ENCODE peak calls at places on chromosomes 16 and 17, in eight cellular contexts. One of them, this sample, is unnamed.

GRCh38 chr16:51665599-51665998 is 514.5 kb upstream of the SALL1 start:
- DNase-seq in pons: no peak
- DNase-seq in CD4-positive, alpha-beta T cell: no peak
- DNase-seq in lung: no peak
- DNase-seq in prostate gland: no peak
- DNase-seq in NCI-H460: no peak
- DNase-seq in Daoy: no peak
- DNase-seq in NCI-H1048: no peak
- DNase-seq in this sample: no peak

GRCh38 chr17:27879987-27880608 is 13.1 kb downstream of the LYRM9 start:
- DNase-seq in pons: peak; percentile 82
- DNase-seq in Daoy: peak; percentile 75
- DNase-seq in NCI-H1048: no peak
- DNase-seq in NCI-H460: peak; percentile 76
- DNase-seq in lung: peak; percentile 73
- DNase-seq in CD4-positive, alpha-beta T cell: peak; percentile 44
- DNase-seq in prostate gland: peak; percentile 55
- DNase-seq in this sample: no peak

GRCh38 chr17:81528384-81528650 is 140 bp downstream of the FSCN2 start:
- DNase-seq in Daoy: no peak
- DNase-seq in prostate gland: no peak
- DNase-seq in pons: no peak
- DNase-seq in lung: no peak
- DNase-seq in CD4-positive, alpha-beta T cell: no peak
- DNase-seq in NCI-H460: no peak
- DNase-seq in NCI-H1048: no peak
- DNase-seq in this sample: no peak

GRCh38 chr17:4786111-4786491 is at the start of gene VMO1:
- DNase-seq in CD4-positive, alpha-beta T cell: no peak
- DNase-seq in NCI-H460: no peak
- DNase-seq in lung: no peak
- DNase-seq in pons: no peak
- DNase-seq in prostate gland: no peak
- DNase-seq in Daoy: peak; percentile 58
- DNase-seq in NCI-H1048: no peak
- DNase-seq in this sample: no peak

GRCh38 chr17:39722965-39723848 is 7.1 kb downstream of the MIEN1 start:
- DNase-seq in prostate gland: no peak
- DNase-seq in Daoy: no peak
- DNase-seq in NCI-H1048: no peak
- DNase-seq in CD4-positive, alpha-beta T cell: no peak
- DNase-seq in pons: no peak
- DNase-seq in NCI-H460: no peak
- DNase-seq in lung: no peak
- DNase-seq in this sample: no peak

GRCh38 chr17:47935961-47936360 is 5.4 kb upstream of the PNPO start:
- DNase-seq in Daoy: peak; percentile 84
- DNase-seq in CD4-positive, alpha-beta T cell: no peak
- DNase-seq in NCI-H460: peak; percentile 25
- DNase-seq in lung: no peak
- DNase-seq in pons: no peak
- DNase-seq in NCI-H1048: no peak
- DNase-seq in prostate gland: no peak
- DNase-seq in this sample: no peak

GRCh38 chr16:86667035-86667434 is 88.7 kb downstream of the FOXL1 start:
- DNase-seq in NCI-H460: no peak
- DNase-seq in pons: no peak
- DNase-seq in CD4-positive, alpha-beta T cell: no peak
- DNase-seq in NCI-H1048: no peak
- DNase-seq in prostate gland: no peak
- DNase-seq in Daoy: no peak
- DNase-seq in lung: no peak
- DNase-seq in this sample: no peak

GRCh38 chr16:88622866-88623265 is 15.5 kb upstream of the IL17C start:
- DNase-seq in prostate gland: no peak
- DNase-seq in pons: no peak
- DNase-seq in Daoy: no peak
- DNase-seq in lung: no peak
- DNase-seq in NCI-H1048: no peak
- DNase-seq in NCI-H460: no peak
- DNase-seq in CD4-positive, alpha-beta T cell: no peak
- DNase-seq in this sample: no peak

GRCh38 chr17:57589151-57590034 is 155.7 kb downstream of the CCDC182 start:
- DNase-seq in pons: no peak
- DNase-seq in Daoy: no peak
- DNase-seq in NCI-H460: no peak
- DNase-seq in lung: no peak
- DNase-seq in prostate gland: no peak
- DNase-seq in NCI-H1048: no peak
- DNase-seq in CD4-positive, alpha-beta T cell: no peak
- DNase-seq in this sample: no peak

GRCh38 chr17:29956225-29956624 is 14.8 kb downstream of the EFCAB5 start:
- DNase-seq in lung: no peak
- DNase-seq in CD4-positive, alpha-beta T cell: no peak
- DNase-seq in NCI-H460: no peak
- DNase-seq in NCI-H1048: no peak
- DNase-seq in pons: peak; percentile 48
- DNase-seq in prostate gland: no peak
- DNase-seq in Daoy: no peak
- DNase-seq in this sample: no peak

GRCh38 chr16:2819939-2820835 is 3.1 kb downstream of the PRSS21 start:
- DNase-seq in pons: no peak
- DNase-seq in prostate gland: no peak
- DNase-seq in NCI-H460: no peak
- DNase-seq in lung: no peak
- DNase-seq in NCI-H1048: no peak
- DNase-seq in CD4-positive, alpha-beta T cell: no peak
- DNase-seq in Daoy: no peak
- DNase-seq in this sample: no peak

GRCh38 chr16:28163699-28164584 is 47.8 kb downstream of the XPO6 start:
- DNase-seq in Daoy: no peak
- DNase-seq in NCI-H1048: no peak
- DNase-seq in pons: no peak
- DNase-seq in CD4-positive, alpha-beta T cell: no peak
- DNase-seq in prostate gland: no peak
- DNase-seq in NCI-H460: peak; percentile 28
- DNase-seq in lung: no peak
- DNase-seq in this sample: no peak

GRCh38 chr17:81158688-81159590 is 6.4 kb upstream of the PVALEF start:
- DNase-seq in prostate gland: no peak
- DNase-seq in NCI-H460: no peak
- DNase-seq in lung: no peak
- DNase-seq in NCI-H1048: no peak
- DNase-seq in pons: no peak
- DNase-seq in CD4-positive, alpha-beta T cell: no peak
- DNase-seq in Daoy: no peak
- DNase-seq in this sample: no peak

GRCh38 chr17:2691965-2692780 is 19.4 kb downstream of the CLUH start:
- DNase-seq in Daoy: no peak
- DNase-seq in lung: no peak
- DNase-seq in NCI-H1048: no peak
- DNase-seq in prostate gland: no peak
- DNase-seq in NCI-H460: no peak
- DNase-seq in CD4-positive, alpha-beta T cell: no peak
- DNase-seq in pons: no peak
- DNase-seq in this sample: no peak

GRCh38 chr17:42577532-42578281 is at the start of gene PSMC3IP:
- DNase-seq in Daoy: peak; percentile 94
- DNase-seq in lung: peak; percentile 97
- DNase-seq in NCI-H1048: peak; percentile 91
- DNase-seq in NCI-H460: peak; percentile 94
- DNase-seq in CD4-positive, alpha-beta T cell: peak; percentile 85
- DNase-seq in prostate gland: peak; percentile 95
- DNase-seq in pons: peak; percentile 93
- DNase-seq in this sample: peak; percentile 81

GRCh38 chr17:8162997-8163977 is 539 bp upstream of the VAMP2 start:
- DNase-seq in Daoy: no peak
- DNase-seq in pons: no peak
- DNase-seq in NCI-H1048: no peak
- DNase-seq in lung: no peak
- DNase-seq in NCI-H460: no peak
- DNase-seq in CD4-positive, alpha-beta T cell: no peak
- DNase-seq in prostate gland: no peak
- DNase-seq in this sample: no peak

GRCh38 chr17:13671341-13671740 is 69.6 kb upstream of the HS3ST3A1 start:
- DNase-seq in lung: no peak
- DNase-seq in NCI-H1048: no peak
- DNase-seq in CD4-positive, alpha-beta T cell: no peak
- DNase-seq in pons: no peak
- DNase-seq in prostate gland: no peak
- DNase-seq in NCI-H460: peak; percentile 40
- DNase-seq in Daoy: peak; percentile 29
- DNase-seq in this sample: no peak

GRCh38 chr16:67204076-67204475 is 5.1 kb downstream of the ELMO3 start:
- DNase-seq in pons: no peak
- DNase-seq in NCI-H460: no peak
- DNase-seq in Daoy: no peak
- DNase-seq in CD4-positive, alpha-beta T cell: no peak
- DNase-seq in lung: no peak
- DNase-seq in NCI-H1048: no peak
- DNase-seq in prostate gland: no peak
- DNase-seq in this sample: no peak

GRCh38 chr16:24609740-24610420 is 70.5 kb downstream of the RBBP6 start:
- DNase-seq in Daoy: peak; percentile 4
- DNase-seq in lung: peak; percentile 65
- DNase-seq in NCI-H1048: peak; percentile 36
- DNase-seq in prostate gland: peak; percentile 10
- DNase-seq in CD4-positive, alpha-beta T cell: no peak
- DNase-seq in pons: peak; percentile 73
- DNase-seq in NCI-H460: peak; percentile 16
- DNase-seq in this sample: peak; percentile 1

GRCh38 chr16:57544129-57544653 is 1.7 kb downstream of the ADGRG5 start:
- DNase-seq in Daoy: no peak
- DNase-seq in pons: peak; percentile 63
- DNase-seq in CD4-positive, alpha-beta T cell: no peak
- DNase-seq in lung: no peak
- DNase-seq in prostate gland: no peak
- DNase-seq in NCI-H460: no peak
- DNase-seq in NCI-H1048: no peak
- DNase-seq in this sample: no peak

GRCh38 chr17:1590031-1590746 is 27.6 kb upstream of the PITPNA start:
- DNase-seq in NCI-H1048: no peak
- DNase-seq in lung: peak; percentile 72
- DNase-seq in pons: no peak
- DNase-seq in CD4-positive, alpha-beta T cell: no peak
- DNase-seq in Daoy: peak; percentile 94
- DNase-seq in NCI-H460: peak; percentile 64
- DNase-seq in prostate gland: no peak
- DNase-seq in this sample: no peak

GRCh38 chr17:58806046-58806445 is 50.4 kb downstream of the PPM1E start:
- DNase-seq in NCI-H460: no peak
- DNase-seq in Daoy: no peak
- DNase-seq in CD4-positive, alpha-beta T cell: no peak
- DNase-seq in NCI-H1048: no peak
- DNase-seq in pons: no peak
- DNase-seq in lung: no peak
- DNase-seq in prostate gland: no peak
- DNase-seq in this sample: no peak

GRCh38 chr16:73432794-73433455 is 385.0 kb upstream of the ZFHX3 start:
- DNase-seq in NCI-H460: no peak
- DNase-seq in lung: no peak
- DNase-seq in NCI-H1048: peak; percentile 74
- DNase-seq in pons: no peak
- DNase-seq in prostate gland: no peak
- DNase-seq in Daoy: no peak
- DNase-seq in CD4-positive, alpha-beta T cell: no peak
- DNase-seq in this sample: no peak

GRCh38 chr17:61399131-61400057 is at the start of gene TBX2:
- DNase-seq in NCI-H1048: peak; percentile 83
- DNase-seq in Daoy: peak; percentile 83
- DNase-seq in pons: no peak
- DNase-seq in lung: peak; percentile 74
- DNase-seq in NCI-H460: peak; percentile 88
- DNase-seq in prostate gland: no peak
- DNase-seq in CD4-positive, alpha-beta T cell: no peak
- DNase-seq in this sample: no peak

GRCh38 chr17:9672266-9672665 is 26.9 kb downstream of the USP43 start:
- DNase-seq in NCI-H460: no peak
- DNase-seq in Daoy: no peak
- DNase-seq in NCI-H1048: no peak
- DNase-seq in prostate gland: no peak
- DNase-seq in lung: no peak
- DNase-seq in CD4-positive, alpha-beta T cell: no peak
- DNase-seq in pons: no peak
- DNase-seq in this sample: no peak

GRCh38 chr16:9053006-9053601 is 38.3 kb upstream of the HAPSTR1 start:
- DNase-seq in prostate gland: no peak
- DNase-seq in NCI-H460: peak; percentile 89
- DNase-seq in lung: peak; percentile 57
- DNase-seq in NCI-H1048: no peak
- DNase-seq in Daoy: peak; percentile 80
- DNase-seq in CD4-positive, alpha-beta T cell: no peak
- DNase-seq in pons: no peak
- DNase-seq in this sample: peak; percentile 40

GRCh38 chr17:17076066-17076465 is 33.8 kb downstream of the MPRIP start:
- DNase-seq in NCI-H1048: no peak
- DNase-seq in CD4-positive, alpha-beta T cell: no peak
- DNase-seq in Daoy: no peak
- DNase-seq in NCI-H460: no peak
- DNase-seq in lung: no peak
- DNase-seq in prostate gland: no peak
- DNase-seq in pons: no peak
- DNase-seq in this sample: no peak

GRCh38 chr16:72990571-72990970 is 57.4 kb downstream of the ZFHX3 start:
- DNase-seq in pons: no peak
- DNase-seq in prostate gland: no peak
- DNase-seq in NCI-H1048: no peak
- DNase-seq in NCI-H460: no peak
- DNase-seq in Daoy: no peak
- DNase-seq in lung: no peak
- DNase-seq in CD4-positive, alpha-beta T cell: no peak
- DNase-seq in this sample: no peak

GRCh38 chr16:85857406-85857805 is 41.6 kb upstream of the IRF8 start:
- DNase-seq in NCI-H460: no peak
- DNase-seq in pons: no peak
- DNase-seq in Daoy: no peak
- DNase-seq in NCI-H1048: no peak
- DNase-seq in prostate gland: no peak
- DNase-seq in lung: no peak
- DNase-seq in CD4-positive, alpha-beta T cell: no peak
- DNase-seq in this sample: no peak

This sample was measured in LNCaP clone FGC.